ENCODE peak calls at places on chromosomes 1 and 21, in six cellular contexts. N is body of pancreas, E is ovary, F is fibroblast of lung, L is left ventricle myocardium inferior, I is cardiac muscle cell. B is an unnamed sample. For H3K4me1, the result is how much of the 10 kb centered on the place peaks cover.

GRCh38 chr1:180251526-180252305 is 21.7 kb downstream of the LHX4 start:
- DNase-seq in L (no peak), E (no peak), I (no peak), N (no peak), F (no peak), B (no peak)

GRCh38 chr21:24590261-24590660 is 1017.0 kb downstream of the MRPL39 start:
- DNase-seq in F (no peak), N (no peak), I (no peak), E (no peak), L (no peak), B (no peak)

GRCh38 chr1:94349853-94350252 is 68.3 kb upstream of the ABCD3 start:
- DNase-seq in I (no peak), L (no peak), E (no peak), F (no peak), N (no peak), B (no peak)

GRCh38 chr1:69139007-69139406 is 428.7 kb upstream of the LRRC7 start:
- DNase-seq in F (no peak), N (no peak), E (no peak), I (no peak), L (no peak), B (no peak)

GRCh38 chr1:154729031-154729442 is 121.1 kb upstream of the ADAR start:
- DNase-seq in L (no peak), N (no peak), E (peak), F (no peak), I (no peak), B (no peak)

GRCh38 chr1:2602866-2603520 is 16.4 kb downstream of the PRXL2B start:
- DNase-seq in L (no peak), I (no peak), N (no peak), E (no peak), F (no peak), B (no peak)

GRCh38 chr1:196372896-196373536 is 235.2 kb downstream of the KCNT2 start:
- DNase-seq in N (no peak), E (no peak), F (peak), I (peak), L (no peak), B (no peak)

GRCh38 chr1:16449666-16450065 is 9.1 kb downstream of the NECAP2 start:
- DNase-seq in L (no peak), N (no peak), F (no peak), I (no peak), E (peak), B (no peak)

GRCh38 chr1:8412183-8412831 is 94.4 kb downstream of the SLC45A1 start:
- DNase-seq in E (no peak), F (peak), I (no peak), L (no peak), N (no peak), B (peak)

GRCh38 chr1:44842763-44843655 is at the start of gene PTCH2:
- DNase-seq in L (peak), I (peak), E (peak), N (peak), F (peak), B (peak)

GRCh38 chr21:33543505-33544129 is 779 bp downstream of the SON start:
- DNase-seq in L (peak), N (peak), I (no peak), E (no peak), F (no peak), B (peak)

GRCh38 chr1:227043755-227044154 is 103.7 kb downstream of the COQ8A start:
- DNase-seq in I (no peak), L (no peak), F (peak), E (no peak), N (no peak), B (no peak)

GRCh38 chr21:43865471-43866181 is 603 bp downstream of the AGPAT3 start:
- DNase-seq in N (peak), L (peak), E (peak), I (peak), F (peak), B (peak)

DNA sequence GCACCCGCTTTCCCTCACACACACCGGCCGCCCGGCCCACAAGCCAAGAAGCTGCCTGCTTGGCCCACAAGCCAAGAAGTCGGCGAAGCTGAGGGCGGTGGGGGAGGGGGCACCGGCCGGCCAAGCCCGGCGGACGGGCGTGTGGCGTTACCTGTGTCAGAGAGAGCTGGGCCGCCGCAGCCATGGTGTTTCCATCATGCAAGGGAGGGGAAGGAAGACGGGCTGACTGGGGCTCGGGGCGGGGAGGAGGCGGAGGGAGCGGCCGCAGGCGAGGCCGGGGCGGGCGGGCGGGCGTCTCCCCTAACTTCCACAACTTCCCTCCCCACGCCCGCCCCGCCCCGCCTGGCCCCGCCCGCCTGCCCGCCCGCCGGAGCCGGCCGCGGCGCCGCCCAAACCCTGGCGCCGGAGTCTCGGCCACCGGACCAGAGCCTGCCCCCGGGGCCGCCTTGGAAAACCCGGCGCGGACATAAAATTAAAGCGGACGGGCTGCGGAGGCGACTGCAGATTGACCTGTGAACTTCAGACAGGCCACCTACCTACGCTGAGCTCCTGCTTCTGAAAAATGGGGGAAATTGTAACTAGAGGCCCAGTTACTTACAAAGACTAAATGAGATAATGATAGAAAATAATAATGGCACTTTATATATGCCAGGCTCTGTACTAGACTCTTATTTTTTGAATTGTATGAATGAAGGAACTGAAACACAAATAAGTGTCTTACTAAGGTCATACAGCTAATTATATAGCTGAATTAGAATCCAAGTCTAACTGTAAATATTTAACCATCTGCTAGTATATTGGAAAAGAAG is at the start of gene EPS15:
- DNase-seq in F (peak), N (peak), L (peak), E (peak), I (peak), B (peak)
- H3K4me1 ChIP-seq in F (under half), N (under half), L (under half), E (under half), I (under half), B (under half)

DNA sequence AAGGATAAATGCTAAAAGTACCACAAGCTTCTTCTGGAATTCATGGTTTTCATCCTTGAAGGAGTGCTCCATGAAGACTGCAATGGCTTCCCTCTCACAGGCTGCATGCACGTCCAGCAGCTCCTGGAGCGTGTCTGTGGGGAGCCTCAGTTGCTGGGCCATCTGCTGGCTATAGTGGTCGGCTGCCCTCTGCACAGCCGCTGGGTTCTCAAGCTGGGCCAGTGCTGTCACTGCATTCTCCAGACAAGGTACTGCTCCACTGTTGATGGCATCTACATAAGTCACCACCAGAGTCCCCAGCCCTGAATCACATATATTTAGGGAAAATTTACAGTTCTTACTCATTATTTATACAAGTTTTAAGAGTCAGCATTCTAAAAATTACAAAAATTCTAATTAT is 8.7 kb downstream of the GBP4 start:
- DNase-seq in E (no peak), I (no peak), F (no peak), L (no peak), N (no peak), B (no peak)
- TF ChIP-seq CTCF in E (no peak), I (no peak), F (no peak), L (no peak), N (no peak), B (no peak)

GRCh38 chr1:29703596-29703995 is 467.3 kb downstream of the PTPRU start:
- DNase-seq in L (no peak), N (peak), F (peak), E (no peak), I (peak), B (no peak)
- H3K4me3 ChIP-seq in L (no peak), N (no peak), F (no peak), E (no peak), I (no peak), B (no peak)

GRCh38 chr1:99645199-99645598 is 714 bp upstream of the PALMD start:
- DNase-seq in F (peak), E (peak), N (peak), I (no peak), L (no peak), B (no peak)

GRCh38 chr1:99644302-99645004 is 1.5 kb upstream of the PALMD start:
- DNase-seq in I (no peak), E (no peak), F (no peak), N (no peak), L (no peak), B (no peak)

GRCh38 chr1:99646885-99647284 is 972 bp downstream of the PALMD start:
- DNase-seq in F (no peak), L (no peak), I (no peak), E (no peak), N (no peak), B (no peak)

GRCh38 chr1:99647460-99647859 is 1.5 kb downstream of the PALMD start:
- DNase-seq in E (no peak), I (no peak), N (no peak), L (no peak), F (no peak), B (no peak)

DNA sequence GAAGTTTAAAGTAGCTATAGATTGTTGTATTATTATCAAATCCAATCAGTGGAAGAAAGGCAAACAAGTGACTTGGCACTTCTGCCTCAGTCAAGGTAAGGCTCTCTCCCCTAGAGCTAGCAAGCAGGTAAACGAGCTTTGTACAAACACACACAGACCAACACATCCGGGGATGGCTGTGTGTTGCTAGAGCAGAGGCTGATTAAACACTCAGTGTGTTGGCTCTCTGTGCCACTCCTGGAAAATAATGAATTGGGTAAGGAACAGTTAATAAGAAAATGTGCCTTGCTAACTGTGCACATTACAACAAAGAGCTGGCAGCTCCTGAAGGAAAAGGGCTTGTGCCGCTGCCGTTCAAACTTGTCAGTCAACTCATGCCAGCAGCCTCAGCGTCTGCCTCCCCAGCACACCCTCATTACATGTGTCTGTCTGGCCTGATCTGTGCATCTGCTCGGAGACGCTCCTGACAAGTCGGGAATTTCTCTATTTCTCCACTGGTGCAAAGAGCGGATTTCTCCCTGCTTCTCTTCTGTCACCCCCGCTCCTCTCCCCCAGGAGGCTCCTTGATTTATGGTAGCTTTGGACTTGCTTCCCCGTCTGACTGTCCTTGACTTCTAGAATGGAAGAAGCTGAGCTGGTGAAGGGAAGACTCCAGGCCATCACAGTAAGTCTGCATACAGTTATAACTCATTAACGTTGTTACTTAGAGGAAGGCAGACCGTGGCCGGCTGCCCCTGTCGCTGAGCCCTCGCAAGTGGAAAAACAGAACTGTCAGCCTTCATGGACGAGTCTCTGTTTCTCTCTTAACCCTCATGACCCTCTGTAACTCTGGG is at the start of gene PALMD:
- DNase-seq in N (peak), E (peak), F (no peak), L (peak), I (peak), B (peak)
- H3K4me1 ChIP-seq in N (under half), E (under half), F (under half), L (under half), I (under half), B (under half)

GRCh38 chr1:109640285-109640865 is 15.5 kb upstream of the GSTM4 start:
- DNase-seq in I (peak), F (peak), L (peak), E (peak), N (peak), B (peak)
- TF ChIP-seq CTCF in I (peak), F (peak), L (peak), E (peak), N (peak), B (peak)

GRCh38 chr1:27567931-27568246 is 36.1 kb downstream of the AHDC1 start:
- DNase-seq in I (no peak), L (peak), F (no peak), E (no peak), N (no peak), B (no peak)
- H3K4me3 ChIP-seq in I (no peak), L (peak), F (peak), E (no peak), N (no peak), B (no peak)

GRCh38 chr1:156528231-156528630 is 27.7 kb upstream of the MEF2D start:
- DNase-seq in N (no peak), F (no peak), E (no peak), L (no peak), I (no peak), B (no peak)

GRCh38 chr1:156527584-156527983 is 27.0 kb upstream of the MEF2D start:
- DNase-seq in L (no peak), N (no peak), F (no peak), I (no peak), E (no peak), B (no peak)

GRCh38 chr1:156528875-156529425 is 28.4 kb upstream of the MEF2D start:
- DNase-seq in F (no peak), N (no peak), E (no peak), I (no peak), L (no peak), B (no peak)

GRCh38 chr1:156532374-156532773 is 31.8 kb upstream of the MEF2D start:
- DNase-seq in L (no peak), I (no peak), E (no peak), F (no peak), N (no peak), B (no peak)

GRCh38 chr1:156530006-156530405 is 29.4 kb upstream of the MEF2D start:
- DNase-seq in I (no peak), E (no peak), L (no peak), F (no peak), N (no peak), B (no peak)
- H3K4me1 ChIP-seq in I (under half), E (under half), L (under half), F (under half), N (under half), B (under half)

GRCh38 chr1:33500547-33500946 is 28.1 kb downstream of the ZSCAN20 start:
- DNase-seq in F (no peak), I (no peak), L (no peak), E (no peak), N (no peak), B (no peak)
- TF ChIP-seq CTCF in F (peak), I (peak), L (no peak), E (no peak), N (no peak), B (no peak)

DNA sequence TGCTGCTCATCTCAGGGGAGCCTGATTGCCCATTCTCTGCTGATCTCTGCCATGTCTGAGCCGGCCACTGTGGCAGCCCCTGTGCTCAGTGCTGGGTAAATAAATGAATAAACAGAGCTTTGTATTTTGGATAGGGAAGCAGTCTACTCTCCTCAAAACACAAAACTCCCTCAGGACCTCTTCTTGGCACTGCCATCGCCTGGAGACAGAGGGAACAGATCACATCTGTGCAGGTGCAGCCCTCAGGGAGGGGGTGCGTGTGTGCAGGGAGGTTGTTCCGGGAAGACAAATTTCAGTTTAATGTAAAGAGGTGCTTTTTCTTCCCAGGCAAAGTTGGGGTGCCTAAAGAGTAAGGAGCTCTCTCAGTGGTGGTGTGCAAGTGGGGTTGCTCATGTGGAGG is 7.7 kb upstream of the FAM167B start:
- DNase-seq in L (no peak), F (no peak), E (no peak), I (no peak), N (peak), B (no peak)
- H3K4me3 ChIP-seq in L (peak), F (no peak), E (no peak), I (peak), N (no peak), B (no peak)